ENCODE peak calls at places on chromosomes 6 and 20, in five cellular contexts. M is fibroblast of pulmonary artery, J is globus pallidus, I is kidney, U is NCI-H774. Z is an unnamed sample.

GRCh38 chr20:52540489-52540888 is 348.9 kb upstream of the ZFP64 start:
- DNase-seq in U (no peak), M (no peak), J (no peak), I (no peak), Z (no peak)

GRCh38 chr6:113622254-113622653 is 234.9 kb upstream of the MARCKS start:
- DNase-seq in U (no peak), J (no peak), I (no peak), M (no peak), Z (no peak)

GRCh38 chr6:35694462-35694861 is 5.7 kb upstream of the FKBP5 start:
- DNase-seq in U (no peak), I (no peak), J (no peak), M (peak), Z (no peak)

GRCh38 chr6:106702046-106702445 is 72.7 kb downstream of the QRSL1 start:
- DNase-seq in J (no peak), M (no peak), I (no peak), U (no peak), Z (no peak)

GRCh38 chr20:31719644-31720485 is 2.8 kb downstream of the BCL2L1 start:
- DNase-seq in U (no peak), I (no peak), M (peak), J (peak), Z (peak)

GRCh38 chr20:63519765-63520593 is 586 bp upstream of the PPDPF start:
- DNase-seq in I (peak), U (no peak), M (peak), J (peak), Z (peak)

GRCh38 chr6:99458319-99458718 is 33.2 kb upstream of the PNISR start:
- DNase-seq in M (peak), I (no peak), J (no peak), U (no peak), Z (peak)

GRCh38 chr6:45923831-45924391 is 91.7 kb downstream of the CLIC5 start:
- DNase-seq in U (no peak), I (no peak), M (no peak), J (no peak), Z (peak)

GRCh38 chr20:43937586-43937985 is 22.9 kb downstream of the TOX2 start:
- DNase-seq in U (no peak), M (no peak), J (no peak), I (no peak), Z (peak)

GRCh38 chr6:163568275-163568674 is 153.8 kb downstream of the QKI start:
- DNase-seq in M (no peak), J (no peak), U (no peak), I (no peak), Z (no peak)

GRCh38 chr20:3616250-3616649 is 46.9 kb downstream of the GFRA4 start:
- DNase-seq in M (peak), I (no peak), U (no peak), J (no peak), Z (peak)

GRCh38 chr6:1039191-1039590 is 272.7 kb upstream of the FOXQ1 start:
- DNase-seq in J (no peak), M (no peak), U (no peak), I (no peak), Z (no peak)

GRCh38 chr6:31586013-31586412 is at the start of gene LST1:
- DNase-seq in U (no peak), I (no peak), M (peak), J (peak), Z (no peak)

GRCh38 chr6:73923899-73924485 is 228.0 kb downstream of the CD109 start:
- DNase-seq in U (no peak), M (peak), I (no peak), J (no peak), Z (no peak)

GRCh38 chr20:22428051-22428450 is 156.3 kb downstream of the FOXA2 start:
- DNase-seq in U (no peak), M (no peak), I (no peak), J (no peak), Z (no peak)

GRCh38 chr6:15148356-15149058 is 97.4 kb upstream of the JARID2 start:
- DNase-seq in J (no peak), I (no peak), U (no peak), M (peak), Z (peak)

Z was measured in astrocyte.